ENCODE peak calls at places on chromosomes 16 and 17, in five cellular contexts. B, Z, S, R and J are unnamed samples.
A peak's percentile ranks its signal among the peaks of the same experiment; 100 is the strongest.

GRCh38 chr16:1793578-1794220 is at the start of gene IGFALS:
- DNase-seq in B (no peak), Z (no peak), S (no peak), R (no peak), J (no peak)

GRCh38 chr16:11500720-11501346 is 85.9 kb downstream of the LITAF start:
- DNase-seq in B (no peak), Z (no peak), S (no peak), R (no peak), J (no peak)

GRCh38 chr16:47638175-47638574 is 177.0 kb downstream of the PHKB start:
- DNase-seq in B (no peak), Z (no peak), S (no peak), R (no peak), J (no peak)

GRCh38 chr16:5642470-5642869 is 544.9 kb upstream of the EEF2KMT start:
- DNase-seq in B (no peak), Z (no peak), S (no peak), R (no peak), J (no peak)

GRCh38 chr16:81266680-81267095 is 28.2 kb downstream of the BCO1 start:
- DNase-seq in B (no peak), Z (no peak), S (no peak), R (no peak), J (peak; percentile 21)

GRCh38 chr16:88437367-88437964 is 15.6 kb upstream of the ZFPM1 start:
- DNase-seq in B (peak; percentile 48), Z (peak; percentile 70), S (peak; percentile 84), R (peak; percentile 17), J (peak; percentile 75)

GRCh38 chr16:49640606-49641005 is 215.3 kb downstream of the ZNF423 start:
- DNase-seq in B (no peak), Z (no peak), S (no peak), R (no peak), J (no peak)

GRCh38 chr16:4695473-4696171 is 2.3 kb downstream of the NUDT16L1 start:
- DNase-seq in B (no peak), Z (no peak), S (no peak), R (no peak), J (no peak)

GRCh38 chr17:6592193-6592592 is 35.8 kb upstream of the PITPNM3 start:
- DNase-seq in B (peak; percentile 78), Z (peak; percentile 75), S (no peak), R (no peak), J (no peak)

GRCh38 chr17:17403899-17404576 is 72.8 kb upstream of the MED9 start:
- DNase-seq in B (no peak), Z (no peak), S (no peak), R (peak; percentile 82), J (peak; percentile 84)

GRCh38 chr17:31558748-31559646 is 167.5 kb downstream of the RAB11FIP4 start:
- DNase-seq in B (peak; percentile 59), Z (peak; percentile 91), S (peak; percentile 91), R (peak; percentile 81), J (peak; percentile 86)

GRCh38 chr17:13597723-13598347 is 3.9 kb downstream of the HS3ST3A1 start:
- DNase-seq in B (peak; percentile 45), Z (peak; percentile 41), S (peak; percentile 25), R (peak; percentile 27), J (peak; percentile 74)

GRCh38 chr16:84109598-84110325 is 7.0 kb downstream of the MBTPS1 start:
- DNase-seq in B (no peak), Z (no peak), S (no peak), R (no peak), J (no peak)

GRCh38 chr16:3106205-3106928 is 6.0 kb upstream of the ZNF205 start:
- DNase-seq in B (peak; percentile 77), Z (peak; percentile 91), S (peak; percentile 98), R (peak; percentile 76), J (peak; percentile 94)

GRCh38 chr17:69967910-69968411 is 107.1 kb upstream of the KCNJ16 start:
- DNase-seq in B (no peak), Z (no peak), S (no peak), R (peak; percentile 91), J (no peak)

GRCh38 chr17:44137891-44138709 is 3.6 kb upstream of the HROB start:
- DNase-seq in B (peak; percentile 87), Z (peak; percentile 99), S (peak; percentile 95), R (peak; percentile 97), J (peak; percentile 94)

GRCh38 chr16:48740964-48741363 is 131.0 kb upstream of the N4BP1 start:
- DNase-seq in B (no peak), Z (no peak), S (no peak), R (no peak), J (no peak)

GRCh38 chr17:652310-652709 is 62.3 kb downstream of the VPS53 start:
- DNase-seq in B (no peak), Z (no peak), S (no peak), R (no peak), J (no peak)

DNA sequence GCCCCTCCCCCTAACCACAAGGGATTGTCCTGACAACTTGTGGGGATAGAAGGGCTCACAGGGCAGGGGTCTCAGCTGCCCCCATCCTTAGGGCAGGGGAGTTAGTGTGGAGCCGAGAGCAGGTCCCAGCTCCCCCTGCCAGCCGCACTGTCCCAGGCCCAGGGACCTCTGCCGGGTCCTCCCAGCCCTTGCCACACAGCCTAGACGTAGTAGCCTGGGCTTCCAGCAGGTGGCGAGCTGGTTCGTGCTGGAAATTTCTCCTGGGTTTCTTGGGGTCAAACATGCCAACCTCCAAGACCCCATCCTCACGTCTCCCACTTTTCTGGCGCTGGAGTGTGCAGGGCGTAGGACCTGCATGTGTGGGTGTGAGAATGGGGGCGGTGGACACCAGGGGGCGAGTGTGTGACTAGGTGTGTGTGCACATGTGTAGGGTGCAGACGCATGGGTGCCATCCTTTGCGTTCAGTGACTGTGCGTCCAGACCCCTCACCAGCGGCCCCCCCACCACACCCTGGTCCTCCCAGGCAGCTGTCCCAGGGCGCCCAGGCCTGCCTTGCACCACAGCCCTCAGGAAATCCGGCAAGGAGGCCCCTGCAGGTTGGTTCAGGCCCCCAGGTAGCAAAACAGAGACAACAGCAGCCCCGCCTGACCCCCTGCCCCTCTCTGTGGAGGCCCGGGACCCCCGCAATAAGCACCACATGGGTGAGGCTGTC is 29.5 kb downstream of the SBK1 start:
- DNase-seq in B (peak; percentile 32), Z (peak; percentile 60), S (peak; percentile 57), R (peak; percentile 15), J (peak; percentile 53)
- TF ChIP-seq MYC in B (peak; percentile 21), Z (no peak), S (no peak), R (no peak), J (no peak)

DNA sequence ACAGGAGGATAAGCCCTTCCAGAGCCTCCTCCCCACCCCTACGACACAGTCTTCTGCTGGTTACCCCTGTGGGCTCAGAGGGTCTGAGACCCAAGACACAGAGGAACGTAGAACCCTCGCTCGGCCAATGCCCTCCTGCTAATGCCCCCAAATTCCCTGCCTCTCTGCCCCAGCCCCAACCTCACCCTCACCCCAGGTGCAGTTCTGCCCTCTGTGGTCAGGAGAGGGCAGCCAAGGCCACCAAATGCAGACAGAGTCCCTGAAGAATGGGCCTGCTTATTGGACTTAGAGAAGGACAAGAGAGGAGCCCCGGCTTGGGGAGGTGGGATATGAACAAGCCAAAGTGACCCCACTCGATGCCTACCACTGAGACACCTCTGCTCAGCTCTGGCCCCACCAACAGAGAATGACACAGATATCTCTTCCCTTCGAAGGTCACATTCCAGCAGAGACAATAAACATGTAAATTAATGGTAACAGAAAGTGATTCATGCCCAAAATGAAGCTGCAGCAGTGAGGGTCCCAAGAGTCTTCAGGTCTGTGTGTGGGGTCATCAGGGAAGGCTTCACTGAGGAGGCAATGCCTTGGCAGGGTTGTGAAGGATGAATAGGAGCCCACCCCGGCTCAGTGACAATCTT is 80.9 kb upstream of the CCL1 start:
- DNase-seq in B (peak; percentile 9), Z (peak; percentile 48), S (peak; percentile 45), R (no peak), J (peak; percentile 45)
- TF ChIP-seq MAX in B (no peak), Z (no peak), S (no peak), R (no peak), J (no peak)

GRCh38 chr17:8965394-8966168 is at the start of gene PIK3R5:
- DNase-seq in B (no peak), Z (no peak), S (peak; percentile 54), R (no peak), J (peak; percentile 74)
- TF ChIP-seq POLR2A in B (no peak), Z (no peak), S (no peak), R (no peak), J (no peak)

DNA sequence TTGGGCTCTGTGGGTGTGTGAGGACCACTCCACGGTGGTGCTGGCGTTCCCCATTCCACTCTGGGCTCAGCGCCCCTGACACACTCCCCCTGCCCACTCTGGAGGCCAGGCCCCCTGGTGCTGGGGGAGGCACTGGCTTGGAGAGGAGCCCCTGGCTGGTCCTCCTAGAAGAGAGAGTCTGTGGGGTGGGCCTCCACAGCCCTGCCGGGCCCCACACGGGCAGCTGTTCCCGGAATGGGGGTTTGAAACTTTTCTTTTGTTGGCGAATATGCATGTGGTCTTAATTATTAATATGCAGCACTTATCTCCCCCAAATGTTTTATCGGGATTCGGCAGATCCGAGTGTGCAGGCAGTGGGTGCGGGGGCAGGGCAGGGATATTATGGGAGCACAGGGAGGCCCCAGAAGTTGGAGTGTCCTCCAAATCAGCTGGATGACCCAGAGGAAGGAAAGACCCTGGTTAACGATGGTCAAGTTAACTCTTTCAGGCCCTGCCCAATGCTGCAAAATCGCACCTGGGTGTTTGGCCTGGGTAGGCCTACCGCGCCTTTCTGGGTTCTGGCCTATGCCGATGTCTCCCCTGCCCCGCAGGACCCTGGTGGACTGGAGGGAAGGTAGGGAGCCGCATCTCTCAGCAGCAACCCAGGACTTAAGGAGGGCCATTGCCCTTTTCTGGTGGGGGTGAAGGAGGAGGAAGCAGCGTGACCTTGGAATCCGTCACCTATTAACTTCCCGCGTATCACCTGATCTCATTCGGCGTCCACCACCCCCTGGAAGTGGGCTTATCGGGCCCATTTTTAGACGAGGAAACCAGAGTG is 36.0 kb downstream of the TMEM235 start:
- DNase-seq in B (no peak), Z (no peak), S (peak; percentile 35), R (no peak), J (no peak)
- TF ChIP-seq MYC in B (no peak), Z (no peak), S (no peak), R (no peak), J (no peak)

DNA sequence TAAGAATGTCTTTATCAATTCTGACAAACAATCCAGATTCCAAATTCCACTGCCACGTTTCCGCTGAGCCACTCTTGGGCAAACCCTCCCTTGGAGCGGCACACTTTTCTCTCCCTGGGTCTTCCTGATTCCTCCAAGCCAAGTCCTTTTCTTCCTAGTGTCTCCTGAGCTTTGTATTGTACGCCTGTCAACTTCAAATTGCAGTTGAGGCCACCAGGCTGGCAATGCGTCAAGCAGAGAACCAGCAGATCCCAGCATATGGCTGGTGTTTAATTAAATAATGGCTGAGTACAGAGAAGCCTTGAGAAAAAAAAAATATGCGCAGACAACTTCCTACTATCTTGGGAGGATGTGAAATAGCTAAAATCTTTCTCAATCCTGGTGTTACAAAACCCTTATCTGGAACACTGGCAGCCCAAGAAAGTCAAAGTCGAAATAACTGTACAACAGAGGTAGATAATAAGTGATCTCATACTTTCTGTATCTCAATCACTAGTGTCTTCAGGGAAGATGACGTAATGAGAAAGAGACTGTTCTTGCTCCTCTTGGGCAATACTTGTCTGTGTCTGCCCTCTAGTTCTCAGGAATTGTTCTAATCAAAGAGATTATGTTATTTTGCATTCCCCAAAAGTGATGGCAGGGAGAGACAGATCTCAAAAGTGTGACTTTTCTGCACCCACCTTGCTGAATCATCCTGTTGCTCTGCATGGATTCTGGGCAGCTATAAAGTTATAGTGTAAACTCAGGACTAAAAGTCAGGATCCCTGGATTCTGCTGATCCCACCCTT is 15.0 kb downstream of the SMIM36 start:
- DNase-seq in B (peak; percentile 28), Z (peak; percentile 67), S (peak; percentile 23), R (no peak), J (peak; percentile 76)
- TF ChIP-seq MAX in B (no peak), Z (peak; percentile 30), S (no peak), R (no peak), J (no peak)

GRCh38 chr16:53518550-53519416 is 15.8 kb upstream of the AKTIP start:
- DNase-seq in B (no peak), Z (no peak), S (peak; percentile 43), R (peak; percentile 92), J (peak; percentile 88)
- TF ChIP-seq POLR2A in B (no peak), Z (no peak), S (no peak), R (peak; percentile 73), J (no peak)